ENCODE peak calls at places on chromosomes 11 and 22, in eight cellular contexts. D is bronchial epithelial cell; H is NB4; J is cardiac septum; L is activated CD8-positive, alpha-beta memory T cell treated with anti-CD3 and anti-CD28 coated beads for 1 hour; Y is mesothelial cell of epicardium; R is NT2/D1; M is NCI-H774. F is an unnamed sample.

GRCh38 chr22:31296258-31296657 is 4.0 kb upstream of the PIK3IP1 start:
- DNase-seq in D (peak; percentile 95), H (no peak), J (no peak), L (no peak), Y (no peak), R (no peak), M (no peak), F (no peak)

GRCh38 chr11:96741068-96741467 is 351.3 kb downstream of the JRKL start:
- DNase-seq in D (no peak), H (no peak), J (no peak), L (no peak), Y (no peak), R (no peak), M (no peak), F (no peak)

GRCh38 chr11:95255523-95256165 is 24.6 kb upstream of the SESN3 start:
- DNase-seq in D (no peak), H (no peak), J (no peak), L (no peak), Y (no peak), R (no peak), M (no peak), F (no peak)

GRCh38 chr11:101706541-101706940 is 122.7 kb upstream of the TRPC6 start:
- DNase-seq in D (peak; percentile 93), H (no peak), J (no peak), L (no peak), Y (no peak), R (no peak), M (no peak), F (no peak)

GRCh38 chr11:48011125-48012050 is 31.0 kb downstream of the PTPRJ start:
- DNase-seq in D (no peak), H (no peak), J (peak; percentile 66), L (no peak), Y (no peak), R (no peak), M (no peak), F (no peak)

GRCh38 chr11:123478352-123478986 is 48.4 kb downstream of the GRAMD1B start:
- DNase-seq in D (peak; percentile 69), H (peak; percentile 90), J (no peak), L (no peak), Y (no peak), R (peak; percentile 76), M (peak; percentile 77), F (peak; percentile 38)

GRCh38 chr11:19861171-19861570 is 148.5 kb downstream of the NAV2 start:
- DNase-seq in D (no peak), H (no peak), J (no peak), L (no peak), Y (no peak), R (no peak), M (no peak), F (no peak)

GRCh38 chr22:23218867-23219251 is 38.5 kb downstream of the BCR start:
- DNase-seq in D (no peak), H (peak; percentile 81), J (no peak), L (no peak), Y (no peak), R (peak; percentile 59), M (peak; percentile 53), F (no peak)

GRCh38 chr11:7515544-7515943 is 1.7 kb downstream of the PPFIBP2 start:
- DNase-seq in D (no peak), H (no peak), J (no peak), L (no peak), Y (no peak), R (no peak), M (no peak), F (no peak)

GRCh38 chr11:105132716-105133511 is 6.7 kb downstream of the CARD18 start:
- DNase-seq in D (peak; percentile 89), H (no peak), J (no peak), L (no peak), Y (no peak), R (no peak), M (no peak), F (no peak)

GRCh38 chr11:72703281-72704008 is 29.2 kb upstream of the PDE2A start:
- DNase-seq in D (no peak), H (no peak), J (no peak), L (no peak), Y (peak; percentile 34), R (no peak), M (no peak), F (no peak)

GRCh38 chr11:3080104-3080503 is 22.9 kb upstream of the CARS1 start:
- DNase-seq in D (peak; percentile 31), H (no peak), J (no peak), L (no peak), Y (no peak), R (no peak), M (no peak), F (no peak)